ENCODE peak calls at places on chromosomes 13 and 19, in five cellular contexts. L is iPS-NIHi11, E is MCF 10A, P is DMS79, S is germinal center. D is an unnamed sample.

GRCh38 chr19:17393914-17394313 is at the start of gene CCDC194:
- DNase-seq in L (no peak), E (no peak), P (no peak), S (no peak), D (no peak)

GRCh38 chr19:51641648-51642047 is 5.0 kb downstream of the SIGLEC14 start:
- DNase-seq in E (no peak), S (no peak), P (no peak), L (no peak), D (no peak)

GRCh38 chr13:45325806-45326205 is 15.2 kb downstream of the TPT1 start:
- DNase-seq in L (no peak), S (no peak), E (peak), P (no peak), D (peak)

GRCh38 chr13:114043421-114044053 is 69.7 kb upstream of the C13orf46 start:
- DNase-seq in L (peak), P (no peak), S (no peak), E (peak), D (no peak)

GRCh38 chr19:48900477-48901452 is 653 bp downstream of the NUCB1 start:
- DNase-seq in P (no peak), S (peak), L (no peak), E (no peak), D (peak)

GRCh38 chr13:41222259-41222852 is 28.0 kb upstream of the KBTBD7 start:
- DNase-seq in P (no peak), S (peak), L (peak), E (peak), D (peak)

GRCh38 chr13:107239213-107239612 is 671.3 kb upstream of the ARGLU1 start:
- DNase-seq in P (no peak), E (no peak), L (no peak), S (no peak), D (no peak)

GRCh38 chr19:46759817-46760333 is 13.6 kb upstream of the STRN4 start:
- DNase-seq in L (no peak), E (peak), S (no peak), P (no peak), D (peak)

GRCh38 chr19:36256853-36257511 is 42.1 kb downstream of the ZNF146 start:
- DNase-seq in L (no peak), S (no peak), P (no peak), E (no peak), D (no peak)

GRCh38 chr13:80340643-80341097 is 256 bp downstream of the SPRY2 start:
- DNase-seq in S (no peak), E (peak), P (no peak), L (no peak), D (peak)

GRCh38 chr19:19384486-19384885 is 21.0 kb upstream of the GATAD2A start:
- DNase-seq in L (no peak), P (no peak), S (no peak), E (no peak), D (no peak)

GRCh38 chr19:15449620-15450527 is at the start of gene WIZ:
- DNase-seq in L (peak), P (peak), E (peak), S (peak), D (peak)

GRCh38 chr13:64928704-64929499 is 2301.2 kb downstream of the PCDH9 start:
- DNase-seq in S (no peak), P (no peak), L (peak), E (peak), D (peak)

GRCh38 chr19:18672606-18673337 is 10.7 kb upstream of the CRTC1 start:
- DNase-seq in S (no peak), E (peak), L (no peak), P (no peak), D (peak)

GRCh38 chr19:33110201-33110910 is 21.6 kb upstream of the WDR88 start:
- DNase-seq in E (no peak), L (no peak), S (no peak), P (no peak), D (no peak)

GRCh38 chr19:28744014-28744413 is 468.9 kb downstream of the UQCRFS1 start:
- DNase-seq in L (no peak), S (no peak), P (no peak), E (no peak), D (no peak)

GRCh38 chr19:16814526-16815100 is 14.6 kb upstream of the SIN3B start:
- DNase-seq in L (no peak), P (no peak), E (no peak), S (no peak), D (peak)

GRCh38 chr13:43730642-43731041 is 56.1 kb downstream of the ENOX1 start:
- DNase-seq in L (no peak), P (no peak), S (no peak), E (peak), D (peak)

GRCh38 chr19:34184880-34185491 is 12.7 kb downstream of the LSM14A start:
- DNase-seq in L (no peak), E (no peak), S (no peak), P (no peak), D (no peak)

GRCh38 chr19:28737021-28737525 is 475.9 kb downstream of the UQCRFS1 start:
- DNase-seq in P (no peak), L (peak), E (no peak), S (peak), D (peak)

GRCh38 chr19:2902590-2903218 is 2.0 kb downstream of the ZNF57 start:
- DNase-seq in L (no peak), P (no peak), S (no peak), E (no peak), D (peak)

GRCh38 chr19:18781047-18781600 is 10.0 kb downstream of the COMP start:
- DNase-seq in L (no peak), E (no peak), S (no peak), P (no peak), D (no peak)

GRCh38 chr13:45464687-45465453 is at the start of gene COG3:
- DNase-seq in P (peak), L (peak), E (peak), S (peak), D (peak)

GRCh38 chr13:31067416-31068118 is 94.1 kb downstream of the HSPH1 start:
- DNase-seq in L (no peak), P (no peak), E (peak), S (no peak), D (peak)

GRCh38 chr13:45909724-45910123 is 58.2 kb upstream of the SIAH3 start:
- DNase-seq in E (no peak), S (no peak), L (no peak), P (no peak), D (no peak)

GRCh38 chr13:39590466-39591036 is 12.4 kb downstream of the LHFPL6 start:
- DNase-seq in E (no peak), S (no peak), P (no peak), L (no peak), D (no peak)

GRCh38 chr13:67119481-67119883 is 110.7 kb downstream of the PCDH9 start:
- DNase-seq in E (peak), P (no peak), L (no peak), S (no peak), D (peak)

GRCh38 chr13:41588899-41589298 is 131.5 kb downstream of the RGCC start:
- DNase-seq in P (no peak), L (no peak), S (no peak), E (peak), D (peak)

GRCh38 chr13:99606322-99607089 is 105.2 kb downstream of the TM9SF2 start:
- DNase-seq in L (peak), P (peak), E (peak), S (peak), D (peak)

GRCh38 chr19:7874080-7874856 is at the start of gene PRR36:
- DNase-seq in E (no peak), L (peak), S (no peak), P (peak), D (peak)

GRCh38 chr19:53055117-53055516 is 10.6 kb downstream of the ERVV-2 start:
- DNase-seq in L (no peak), P (no peak), S (no peak), E (no peak), D (peak)

GRCh38 chr13:26558074-26558805 is 757 bp downstream of the WASF3 start:
- DNase-seq in E (peak), S (peak), L (peak), P (no peak), D (peak)

GRCh38 chr13:73248711-73249580 is 190.1 kb downstream of the KLF5 start:
- DNase-seq in S (no peak), P (no peak), E (peak), L (peak), D (peak)

GRCh38 chr13:25136872-25137623 is 35.0 kb downstream of the AMER2 start:
- DNase-seq in S (no peak), P (no peak), E (no peak), L (no peak), D (no peak)

GRCh38 chr19:46634045-46634655 is 1.9 kb downstream of the GNG8 start:
- DNase-seq in E (peak), L (peak), P (peak), S (peak), D (peak)

GRCh38 chr13:109919715-109920375 is 133.5 kb upstream of the IRS2 start:
- DNase-seq in E (no peak), P (no peak), L (no peak), S (no peak), D (no peak)

D was measured in epithelial cell of esophagus.